ENCODE peak calls at places on chromosomes 7 and 10, in seven cellular contexts. H, O, V, C, X, M and P are unnamed samples. For H3K27me3, the result is how much of the 10 kb centered on the place peaks cover.

GRCh38 chr10:71543608-71544158 is 147.0 kb downstream of the CDH23 start:
- DNase-seq in X (no peak), V (no peak), H (no peak), C (no peak), M (no peak), O (no peak), P (no peak)

GRCh38 chr7:142866361-142867096 is 11.7 kb downstream of the EPHB6 start:
- DNase-seq in O (peak), V (peak), H (no peak), M (no peak), X (peak), C (peak), P (peak)

GRCh38 chr10:44689368-44689767 is 221.8 kb upstream of the TMEM72 start:
- DNase-seq in O (no peak), H (no peak), V (peak), C (no peak), X (no peak), M (no peak), P (no peak)

GRCh38 chr7:87934699-87935372 is 785 bp downstream of the ADAM22 start:
- DNase-seq in X (no peak), M (no peak), C (no peak), O (no peak), V (peak), H (no peak), P (no peak)

GRCh38 chr10:4902571-4903011 is 60.6 kb upstream of the AKR1C1 start:
- DNase-seq in V (no peak), M (no peak), O (no peak), C (no peak), H (no peak), X (peak), P (no peak)

GRCh38 chr7:134710854-134711624 is 64.4 kb downstream of the BPGM start:
- DNase-seq in H (no peak), C (no peak), V (no peak), M (no peak), X (no peak), O (no peak), P (peak)

GRCh38 chr7:116284390-116284789 is 74.1 kb downstream of the TES start:
- DNase-seq in C (no peak), M (no peak), X (no peak), V (no peak), H (no peak), O (no peak), P (no peak)

GRCh38 chr7:112202819-112203218 is 3.4 kb downstream of the DOCK4 start:
- DNase-seq in V (no peak), C (peak), H (no peak), M (no peak), X (peak), O (peak), P (no peak)

GRCh38 chr10:13712799-13713581 is 126.2 kb downstream of the PRPF18 start:
- DNase-seq in H (peak), X (no peak), M (peak), O (no peak), V (no peak), C (no peak), P (no peak)

DNA sequence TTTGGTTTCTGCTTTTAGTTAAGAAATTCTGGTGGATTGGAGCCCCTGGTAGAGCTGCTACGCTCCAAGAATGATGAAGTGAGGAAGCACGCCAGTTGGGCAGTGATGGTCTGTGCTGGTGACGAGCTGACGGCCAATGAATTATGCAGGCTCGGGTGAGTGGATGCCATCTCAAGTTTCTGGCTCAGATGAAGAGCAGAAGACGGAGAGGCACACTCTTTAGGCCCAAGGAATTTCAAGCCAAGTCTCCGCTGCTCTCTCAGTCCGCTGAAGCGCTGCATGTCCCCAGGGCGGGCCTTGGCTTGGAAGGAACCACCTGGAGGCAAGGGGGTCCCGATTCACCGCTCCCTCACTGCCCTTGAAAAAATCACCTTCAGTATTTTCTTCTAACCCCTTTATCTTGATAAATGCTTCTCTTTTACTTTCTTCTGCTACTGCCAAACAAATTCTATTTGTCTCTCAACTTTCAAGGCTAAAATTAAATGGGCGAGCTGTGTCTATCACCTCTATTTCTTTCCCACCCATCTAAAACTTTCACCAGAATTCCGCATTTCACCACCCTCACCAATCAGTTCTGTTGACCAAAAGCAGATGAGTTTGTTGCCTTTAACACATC is 74.2 kb downstream of the ARMC3 start:
- DNase-seq in V (peak), M (no peak), H (no peak), X (no peak), C (no peak), O (no peak), P (no peak)
- H3K27me3 ChIP-seq in V (under half), M (under half), H (under half), X (under half), C (under half), O (under half), P (under half)

DNA sequence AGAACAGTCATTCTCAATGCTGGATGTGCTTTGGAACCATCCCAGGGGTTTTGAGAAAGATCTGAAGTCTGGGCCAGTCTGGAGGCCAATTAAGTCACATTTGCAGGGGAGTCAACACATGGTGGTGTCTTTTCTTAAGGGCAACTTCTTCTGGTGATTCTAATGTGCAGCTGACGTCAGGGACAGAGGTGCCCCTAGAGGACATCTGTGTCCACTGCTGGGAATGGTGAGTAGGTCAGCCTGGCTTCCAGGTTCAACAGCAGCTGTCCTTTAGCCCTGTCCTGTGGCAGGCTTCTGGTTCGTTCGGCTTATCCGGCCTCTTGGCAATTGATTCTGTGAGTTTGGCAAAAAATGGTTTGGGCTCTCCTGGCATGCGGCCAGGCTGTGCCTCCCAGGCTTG is 269.7 kb upstream of the HABP2 start:
- DNase-seq in M (no peak), X (no peak), O (no peak), C (no peak), V (no peak), H (no peak), P (no peak)
- TF ChIP-seq CTCF in M (no peak), X (peak), O (no peak), C (no peak), V (peak), H (no peak), P (peak)

DNA sequence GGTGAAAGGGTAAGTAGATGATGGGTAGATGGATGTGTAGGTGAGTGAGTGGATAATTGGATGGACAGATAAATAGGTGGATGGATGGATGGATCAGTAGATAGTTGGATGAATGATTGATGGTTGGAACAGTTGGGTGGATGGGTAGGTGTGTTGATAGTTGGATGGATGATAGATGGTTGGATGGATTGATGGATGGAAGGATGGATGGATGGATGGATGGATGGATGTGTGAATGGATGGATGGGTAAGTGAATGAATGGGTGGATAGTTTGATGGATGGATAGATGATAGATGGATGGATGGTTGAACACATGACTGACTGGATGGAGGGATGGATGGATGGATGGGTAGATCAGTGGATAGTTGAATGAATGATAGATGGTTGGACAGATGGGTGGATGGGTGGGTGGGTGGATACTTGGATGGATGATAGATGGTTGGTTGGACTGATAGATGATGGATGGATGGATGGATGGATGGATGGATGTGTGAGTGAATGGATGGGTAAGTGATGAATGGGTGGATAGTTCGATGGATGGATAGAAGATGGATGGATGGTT is 37.0 kb downstream of the PDGFA start:
- DNase-seq in V (no peak), O (no peak), H (no peak), X (no peak), M (no peak), C (no peak), P (no peak)
- H3K27me3 ChIP-seq in V (under half), O (under half), H (under half), X (under half), M (under half), C (under half), P (under half)

GRCh38 chr10:122526892-122527291 is 33.7 kb upstream of the DMBT1 start:
- DNase-seq in M (no peak), C (no peak), O (no peak), X (no peak), H (no peak), V (no peak), P (no peak)

GRCh38 chr10:122524811-122525210 is 35.7 kb upstream of the DMBT1 start:
- DNase-seq in M (no peak), V (no peak), H (no peak), C (no peak), X (no peak), O (no peak), P (no peak)

GRCh38 chr10:122521011-122521410 is 39.5 kb upstream of the DMBT1 start:
- DNase-seq in C (no peak), H (no peak), M (no peak), X (no peak), V (no peak), O (no peak), P (no peak)

GRCh38 chr10:122530177-122530576 is 30.4 kb upstream of the DMBT1 start:
- DNase-seq in C (no peak), H (no peak), M (no peak), V (no peak), O (no peak), X (no peak), P (no peak)

DNA sequence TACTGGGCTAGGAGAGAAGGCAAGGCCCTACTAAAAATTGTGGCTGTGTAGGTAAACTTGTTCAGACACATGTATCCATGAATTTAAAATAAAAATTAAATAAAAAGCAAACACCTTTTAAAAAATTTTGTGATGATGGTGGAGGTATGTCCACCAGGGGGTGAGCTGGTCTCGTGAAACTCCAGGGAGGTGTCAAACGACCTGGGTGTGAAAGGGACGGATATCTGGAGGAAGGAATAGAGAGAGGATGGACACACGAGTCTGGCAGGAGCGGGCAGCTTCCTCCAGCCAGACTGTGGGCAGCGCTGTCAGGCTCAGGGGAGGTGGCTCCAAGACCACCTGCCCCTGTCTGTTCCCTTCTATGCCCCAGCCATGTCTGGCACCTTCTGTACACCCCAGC is 34.8 kb upstream of the DMBT1 start:
- DNase-seq in X (peak), M (no peak), O (no peak), V (no peak), H (no peak), C (no peak), P (no peak)
- TF ChIP-seq CTCF in X (peak), M (no peak), O (no peak), V (peak), H (peak), C (no peak), P (peak)

GRCh38 chr10:110163192-110163773 is 44.1 kb upstream of the MXI1 start:
- DNase-seq in V (peak), X (no peak), M (no peak), O (no peak), C (no peak), H (no peak), P (peak)
- H3K27me3 ChIP-seq in V (under half), X (under half), M (under half), O (under half), C (under half), H (under half), P (under half)

DNA sequence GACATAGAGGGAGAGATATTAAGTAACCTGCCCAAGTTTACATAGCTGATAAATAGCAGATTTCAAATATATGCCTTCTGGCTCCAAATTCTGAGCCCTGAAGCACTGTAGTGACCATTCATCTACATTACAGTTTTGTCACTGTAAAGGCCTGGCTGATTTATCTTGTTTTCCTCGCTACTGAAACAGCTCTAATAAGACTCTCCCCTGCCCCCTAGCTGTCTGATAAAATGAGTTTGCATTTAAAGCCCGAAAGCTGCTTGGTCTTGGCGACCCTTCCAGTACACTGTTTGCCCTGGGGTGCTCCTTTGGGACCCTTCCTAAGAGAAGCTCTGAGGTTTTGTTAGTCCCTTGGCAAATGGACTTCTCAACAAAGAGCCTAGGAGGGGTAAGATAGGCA is 59.7 kb upstream of the RAB11FIP2 start:
- DNase-seq in C (no peak), O (peak), X (peak), H (no peak), V (no peak), M (no peak), P (peak)
- TF ChIP-seq CTCF in C (peak), O (peak), X (peak), H (peak), V (peak), M (no peak), P (peak)

DNA sequence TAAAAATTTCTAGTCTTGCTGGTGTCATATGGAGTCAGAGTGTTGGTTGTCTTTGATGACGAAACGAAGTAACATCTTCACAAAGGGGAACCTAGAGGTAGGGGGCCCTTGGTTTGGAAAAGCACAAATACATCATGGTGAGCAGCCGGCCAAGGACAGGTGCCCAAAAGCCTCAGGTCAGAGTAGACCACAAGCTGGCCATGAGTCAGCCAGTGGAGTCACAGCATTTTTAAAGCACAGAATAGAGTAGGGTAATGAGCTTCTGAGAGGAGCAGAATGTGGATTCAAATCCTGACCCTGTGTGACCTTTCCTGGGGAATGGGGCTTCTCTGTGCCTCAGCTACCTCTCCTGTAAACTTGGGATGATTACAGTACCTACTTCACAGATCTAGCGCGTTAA is 5.3 kb downstream of the CAMK2B start:
- DNase-seq in V (no peak), M (no peak), H (no peak), C (no peak), X (no peak), O (no peak), P (no peak)
- H3K27me3 ChIP-seq in V (under half), M (under half), H (under half), C (under half), X (under half), O (under half), P (under half)

GRCh38 chr10:18689498-18689897 is 30.3 kb downstream of the ARL5B start:
- DNase-seq in M (no peak), X (peak), V (no peak), O (peak), C (no peak), H (no peak), P (no peak)
- TF ChIP-seq CTCF in M (peak), X (peak), V (peak), O (peak), C (peak), H (peak), P (peak)

GRCh38 chr7:5431485-5432118 is 8.0 kb upstream of the TNRC18 start:
- DNase-seq in O (no peak), C (no peak), M (no peak), H (no peak), V (no peak), X (no peak), P (no peak)

GRCh38 chr7:5429857-5430611 is 6.4 kb upstream of the TNRC18 start:
- DNase-seq in V (no peak), M (no peak), X (no peak), O (no peak), C (no peak), H (no peak), P (peak)

GRCh38 chr7:5430612-5430947 is 6.9 kb upstream of the TNRC18 start:
- DNase-seq in M (no peak), O (no peak), X (no peak), H (no peak), C (no peak), V (no peak), P (no peak)

GRCh38 chr7:5428470-5429252 is 5.0 kb upstream of the TNRC18 start:
- DNase-seq in X (peak), M (no peak), C (peak), O (no peak), H (no peak), V (no peak), P (peak)

DNA sequence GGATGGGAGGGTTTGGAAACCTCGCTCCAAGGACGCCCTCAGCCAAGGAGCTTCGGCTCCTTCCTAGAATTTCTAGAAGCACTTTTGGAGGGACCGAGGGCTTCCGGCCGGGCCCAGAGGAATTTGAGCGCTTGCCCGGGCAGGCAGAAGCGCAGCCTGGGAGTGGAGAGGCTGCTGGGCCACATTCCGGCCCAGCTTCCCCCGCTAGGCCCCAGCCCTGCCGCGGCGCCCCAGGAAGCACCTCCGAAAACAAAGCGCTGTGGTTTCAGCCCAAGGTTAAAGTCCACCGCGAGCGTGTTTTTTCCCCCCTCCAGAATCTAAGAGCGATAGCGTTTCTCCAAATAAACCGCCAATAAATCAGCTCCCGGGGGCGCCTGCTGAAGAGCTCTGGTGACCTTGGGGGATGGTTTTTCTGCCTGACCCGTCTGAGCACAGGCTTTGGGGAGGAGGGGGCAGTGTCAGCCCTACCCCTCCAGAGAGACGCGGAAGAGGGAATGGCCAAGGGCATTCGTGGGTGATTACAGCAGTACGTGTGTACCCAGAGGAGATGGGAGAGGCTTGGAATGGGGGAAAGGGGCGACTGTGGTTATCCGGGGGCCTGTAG is 5.7 kb upstream of the TNRC18 start:
- DNase-seq in X (peak), C (peak), H (no peak), V (peak), M (no peak), O (no peak), P (peak)
- H3K27me3 ChIP-seq in X (under half), C (under half), H (under half), V (under half), M (under half), O (half or more), P (under half)

GRCh38 chr10:7421519-7421918 is 10.7 kb upstream of the SFMBT2 start:
- DNase-seq in O (no peak), M (no peak), C (no peak), V (no peak), H (no peak), X (no peak), P (no peak)

GRCh38 chr10:7419998-7420397 is 9.2 kb upstream of the SFMBT2 start:
- DNase-seq in V (no peak), O (no peak), H (no peak), X (no peak), C (no peak), M (no peak), P (no peak)

GRCh38 chr10:7417807-7418206 is 7.0 kb upstream of the SFMBT2 start:
- DNase-seq in M (no peak), V (no peak), O (no peak), X (no peak), H (no peak), C (no peak), P (no peak)

GRCh38 chr10:7412482-7413251 is 1.8 kb upstream of the SFMBT2 start:
- DNase-seq in M (no peak), C (peak), H (no peak), O (no peak), V (peak), X (no peak), P (no peak)

GRCh38 chr10:7417103-7417623 is 6.3 kb upstream of the SFMBT2 start:
- DNase-seq in H (no peak), X (no peak), C (no peak), O (peak), V (no peak), M (no peak), P (no peak)
- TF ChIP-seq CTCF in H (peak), X (peak), C (no peak), O (peak), V (peak), M (peak), P (peak)